ENCODE peak calls at places on chromosomes 11 and 22, in nine cellular contexts. F is mucosa of descending colon; T is hepatocyte; J is epithelial cell of esophagus; P is CD8-positive, alpha-beta T cell; V is astrocyte of the cerebellum; H is fibroblast of lung; U is RWPE1; C is A549. L is an unnamed sample.

GRCh38 chr22:21702094-21702493 is 33.5 kb downstream of the YPEL1 start:
- DNase-seq in F (no peak), T (no peak), J (no peak), P (no peak), V (no peak), H (no peak), U (no peak), C (no peak), L (no peak)

GRCh38 chr11:112881461-112881860 is 79.8 kb upstream of the NCAM1 start:
- DNase-seq in F (peak), T (peak), J (peak), P (no peak), V (peak), H (peak), U (peak), C (peak), L (no peak)

GRCh38 chr22:35985361-35985760 is 43.3 kb downstream of the RBFOX2 start:
- DNase-seq in F (no peak), T (no peak), J (no peak), P (no peak), V (no peak), H (no peak), U (no peak), C (no peak), L (no peak)

GRCh38 chr22:22683668-22684361 is 39.4 kb downstream of the GGTLC2 start:
- DNase-seq in F (no peak), T (no peak), J (no peak), P (no peak), V (no peak), H (no peak), U (no peak), C (no peak), L (no peak)

GRCh38 chr11:126682590-126682989 is 318.0 kb downstream of the KIRREL3 start:
- DNase-seq in F (no peak), T (no peak), J (no peak), P (no peak), V (no peak), H (no peak), U (no peak), C (no peak), L (no peak)

GRCh38 chr22:27060188-27060587 is 402.8 kb downstream of the MIAT start:
- DNase-seq in F (no peak), T (no peak), J (no peak), P (no peak), V (no peak), H (no peak), U (no peak), C (no peak), L (no peak)

GRCh38 chr11:118263694-118264567 is at the start of gene MPZL2:
- DNase-seq in F (peak), T (peak), J (peak), P (no peak), V (no peak), H (no peak), U (peak), C (no peak), L (no peak)

GRCh38 chr11:35105319-35106063 is 33.5 kb upstream of the CD44 start:
- DNase-seq in F (no peak), T (no peak), J (no peak), P (no peak), V (no peak), H (no peak), U (no peak), C (no peak), L (no peak)

GRCh38 chr11:2929880-2930704 is 872 bp upstream of the PHLDA2 start:
- DNase-seq in F (peak), T (peak), J (peak), P (peak), V (no peak), H (peak), U (peak), C (peak), L (peak)

GRCh38 chr11:15770798-15771414 is 585.4 kb downstream of the SOX6 start:
- DNase-seq in F (peak), T (peak), J (peak), P (no peak), V (peak), H (peak), U (peak), C (peak), L (peak)

GRCh38 chr22:37158963-37159290 is 9.2 kb upstream of the IL2RB start:
- DNase-seq in F (no peak), T (no peak), J (no peak), P (no peak), V (no peak), H (no peak), U (no peak), C (no peak), L (no peak)

GRCh38 chr22:24417901-24418641 is 9.3 kb upstream of the ADORA2A start:
- DNase-seq in F (no peak), T (no peak), J (peak), P (no peak), V (no peak), H (no peak), U (no peak), C (no peak), L (no peak)

GRCh38 chr11:1060885-1061616 is 13.6 kb upstream of the MUC2 start:
- DNase-seq in F (peak), T (peak), J (peak), P (no peak), V (no peak), H (peak), U (peak), C (peak), L (no peak)

GRCh38 chr11:58186938-58187337 is 1.9 kb upstream of the OR9Q2 start:
- DNase-seq in F (no peak), T (no peak), J (no peak), P (no peak), V (no peak), H (no peak), U (no peak), C (no peak), L (no peak)

GRCh38 chr11:132674161-132674560 is 858.1 kb downstream of the OPCML start:
- DNase-seq in F (no peak), T (no peak), J (no peak), P (no peak), V (no peak), H (no peak), U (no peak), C (no peak), L (no peak)

GRCh38 chr22:50436841-50437341 is 37.9 kb downstream of the SBF1 start:
- DNase-seq in F (no peak), T (no peak), J (no peak), P (peak), V (no peak), H (no peak), U (no peak), C (no peak), L (no peak)

GRCh38 chr22:45526263-45526662 is 23.6 kb downstream of the FBLN1 start:
- DNase-seq in F (no peak), T (no peak), J (no peak), P (no peak), V (no peak), H (peak), U (no peak), C (no peak), L (no peak)

GRCh38 chr11:132111341-132111740 is 740.9 kb downstream of the NTM start:
- DNase-seq in F (no peak), T (no peak), J (no peak), P (no peak), V (no peak), H (peak), U (no peak), C (no peak), L (no peak)

GRCh38 chr11:76592025-76592914 is 78.3 kb downstream of the LRRC32 start:
- DNase-seq in F (peak), T (peak), J (no peak), P (no peak), V (no peak), H (no peak), U (no peak), C (no peak), L (no peak)

GRCh38 chr22:46250783-46251125 is 661 bp upstream of the CDPF1 start:
- DNase-seq in F (peak), T (no peak), J (no peak), P (no peak), V (no peak), H (no peak), U (no peak), C (no peak), L (no peak)

GRCh38 chr11:2566223-2567025 is 121.6 kb downstream of the KCNQ1 start:
- DNase-seq in F (peak), T (no peak), J (no peak), P (no peak), V (no peak), H (peak), U (no peak), C (no peak), L (no peak)

GRCh38 chr11:64334764-64335741 is 5.0 kb upstream of the CCDC88B start:
- DNase-seq in F (peak), T (peak), J (peak), P (peak), V (peak), H (peak), U (peak), C (peak), L (peak)

GRCh38 chr22:47029244-47030001 is 267.0 kb downstream of the TBC1D22A start:
- DNase-seq in F (no peak), T (no peak), J (no peak), P (no peak), V (no peak), H (no peak), U (no peak), C (no peak), L (no peak)

GRCh38 chr22:33780761-33781160 is 139.5 kb downstream of the LARGE1 start:
- DNase-seq in F (no peak), T (no peak), J (no peak), P (no peak), V (no peak), H (no peak), U (no peak), C (no peak), L (no peak)

GRCh38 chr11:2776351-2777061 is 76.7 kb upstream of the KCNQ1OT1 start:
- DNase-seq in F (no peak), T (no peak), J (no peak), P (no peak), V (no peak), H (no peak), U (no peak), C (no peak), L (no peak)

GRCh38 chr11:112834277-112834755 is 126.9 kb upstream of the NCAM1 start:
- DNase-seq in F (no peak), T (peak), J (no peak), P (no peak), V (no peak), H (no peak), U (no peak), C (no peak), L (no peak)

GRCh38 chr11:116793476-116794096 is 1.9 kb upstream of the APOA5 start:
- DNase-seq in F (no peak), T (no peak), J (no peak), P (no peak), V (no peak), H (peak), U (no peak), C (peak), L (no peak)

GRCh38 chr11:2445948-2446551 is 1.2 kb downstream of the KCNQ1 start:
- DNase-seq in F (peak), T (no peak), J (no peak), P (no peak), V (no peak), H (no peak), U (no peak), C (no peak), L (no peak)

GRCh38 chr22:49555526-49555925 is 272.1 kb downstream of the BRD1 start:
- DNase-seq in F (no peak), T (no peak), J (no peak), P (no peak), V (no peak), H (no peak), U (no peak), C (no peak), L (no peak)

GRCh38 chr11:3857628-3858027 is 2.2 kb downstream of the STIM1 start:
- DNase-seq in F (no peak), T (no peak), J (no peak), P (no peak), V (no peak), H (no peak), U (no peak), C (no peak), L (no peak)

GRCh38 chr11:84648413-84648812 is 978.7 kb downstream of the DLG2 start:
- DNase-seq in F (no peak), T (no peak), J (no peak), P (no peak), V (no peak), H (no peak), U (no peak), C (no peak), L (no peak)

GRCh38 chr11:84645988-84646689 is 981.0 kb downstream of the DLG2 start:
- DNase-seq in F (peak), T (no peak), J (no peak), P (no peak), V (no peak), H (no peak), U (no peak), C (no peak), L (no peak)

DNA sequence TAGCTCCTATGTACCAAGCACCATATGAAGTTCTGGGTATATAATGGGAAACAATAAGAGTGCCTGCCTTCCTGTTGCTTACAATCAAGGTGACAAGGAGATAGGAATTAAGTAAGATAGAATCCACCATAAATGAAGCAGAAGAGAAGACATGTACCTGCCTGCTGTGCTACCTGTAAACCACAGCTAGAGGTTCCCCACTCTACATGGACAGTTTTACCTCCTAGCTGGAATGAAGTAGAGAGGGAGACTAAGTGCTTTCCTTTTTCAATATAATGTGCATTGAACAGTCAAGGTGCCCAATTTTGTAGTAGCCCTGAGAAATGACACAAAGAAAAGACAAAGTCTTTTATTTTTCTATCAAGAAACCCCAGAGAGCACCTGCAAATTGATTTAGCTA is 984.6 kb downstream of the DLG2 start:
- DNase-seq in F (no peak), T (no peak), J (no peak), P (no peak), V (no peak), H (no peak), U (no peak), C (no peak), L (no peak)
- TF ChIP-seq CTCF in F (no peak), T (no peak), J (no peak), P (no peak), V (no peak), H (no peak), U (no peak), C (no peak), L (no peak)

GRCh38 chr11:71425409-71425808 is 22.8 kb downstream of the DHCR7 start:
- DNase-seq in F (no peak), T (no peak), J (no peak), P (no peak), V (no peak), H (no peak), U (no peak), C (peak), L (no peak)
- TF ChIP-seq CTCF in F (no peak), T (no peak), J (no peak), P (no peak), V (no peak), H (no peak), U (no peak), C (no peak), L (no peak)

GRCh38 chr11:70729949-70730348 is 331.6 kb downstream of the CTTN start:
- DNase-seq in F (no peak), T (no peak), J (no peak), P (no peak), V (no peak), H (no peak), U (no peak), C (no peak), L (no peak)
- TF ChIP-seq CTCF in F (no peak), T (no peak), J (no peak), P (no peak), V (no peak), H (no peak), U (no peak), C (no peak), L (no peak)

GRCh38 chr11:134655189-134655937 is 243.3 kb upstream of the B3GAT1 start:
- DNase-seq in F (no peak), T (no peak), J (no peak), P (no peak), V (no peak), H (no peak), U (no peak), C (no peak), L (no peak)
- TF ChIP-seq CTCF in F (no peak), T (no peak), J (no peak), P (no peak), V (no peak), H (no peak), U (no peak), C (no peak), L (no peak)

DNA sequence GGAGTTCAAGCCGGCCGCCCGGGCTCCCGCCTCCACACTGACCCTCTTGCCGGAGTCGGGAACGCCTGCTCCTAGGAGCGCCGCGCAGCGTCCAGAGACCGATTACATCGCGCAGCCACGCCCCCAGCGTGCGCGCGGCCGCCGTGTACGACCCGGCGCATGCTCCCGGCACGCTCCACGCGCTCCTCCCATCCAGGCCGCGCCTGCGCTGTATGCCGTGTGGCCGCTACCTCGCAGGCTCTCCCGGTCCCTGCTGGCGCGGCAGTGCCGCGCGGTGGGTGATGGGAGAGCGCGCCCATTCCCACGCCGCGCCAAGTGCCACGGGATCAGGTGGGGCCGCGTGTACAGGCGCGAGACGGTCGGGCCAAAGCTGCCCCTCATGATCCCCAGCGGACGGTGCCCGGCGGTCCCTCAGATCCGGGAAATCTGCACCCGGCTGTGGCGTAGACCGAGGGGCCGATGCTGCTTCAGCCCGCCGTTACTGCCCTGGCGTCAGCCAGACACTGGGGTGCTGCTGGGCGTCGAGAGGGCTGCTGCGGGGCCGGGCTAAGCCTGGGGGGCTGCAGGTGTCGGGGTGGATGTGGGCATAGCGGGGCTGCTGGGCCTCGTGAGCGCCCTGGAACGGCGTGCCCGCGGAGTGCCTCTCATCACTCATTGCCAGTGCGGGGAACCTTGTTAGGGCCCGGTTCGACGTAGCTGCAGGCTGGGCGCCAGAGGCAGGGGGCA is at the start of the genes GNB1L and RTL10:
- DNase-seq in F (peak), T (peak), J (peak), P (peak), V (peak), H (peak), U (peak), C (peak), L (peak)
- TF ChIP-seq CTCF in F (peak), T (no peak), J (no peak), P (no peak), V (peak), H (peak), U (no peak), C (no peak), L (peak)

L was measured in AG04450.